ENCODE peak calls at places on chromosome 18, in ten cellular contexts. L is heart left ventricle, F is spleen, Q is IMR-90, H is prostate gland, J is mammary epithelial cell, B is cardiac muscle cell, G is transverse colon, X is uterus, O is suprapubic skin. U is an unnamed sample.
A peak's percentile ranks its signal among the peaks of the same experiment; 100 is the strongest.

GRCh38 chr18:21820035-21820810 is 79.6 kb downstream of the MIB1 start:
- DNase-seq in H (no peak), J (peak; percentile 4), O (no peak), G (no peak), Q (peak; percentile 33), F (no peak), X (no peak), B (peak; percentile 38), L (no peak), U (no peak)

GRCh38 chr18:61580061-61580460 is 246.8 kb downstream of the CDH20 start:
- DNase-seq in O (no peak), Q (no peak), F (no peak), J (no peak), H (no peak), L (no peak), G (no peak), B (no peak), X (no peak), U (no peak)

GRCh38 chr18:26978812-26979341 is 113.4 kb upstream of the AQP4 start:
- DNase-seq in J (no peak), X (no peak), F (no peak), H (no peak), O (no peak), L (no peak), Q (no peak), B (no peak), G (no peak), U (no peak)

GRCh38 chr18:50653402-50654093 is 93.7 kb downstream of the MAPK4 start:
- DNase-seq in O (no peak), X (no peak), Q (no peak), L (peak; percentile 73), G (no peak), J (no peak), B (no peak), H (no peak), F (no peak), U (no peak)

GRCh38 chr18:58321986-58322385 is 278.0 kb downstream of the NEDD4L start:
- DNase-seq in J (peak; percentile 86), Q (peak; percentile 74), X (peak; percentile 51), B (peak; percentile 47), H (peak; percentile 87), L (no peak), O (peak; percentile 81), G (peak; percentile 74), F (no peak), U (peak; percentile 45)

GRCh38 chr18:7600528-7601248 is 33.6 kb downstream of the PTPRM start:
- DNase-seq in O (no peak), L (no peak), Q (no peak), H (no peak), J (no peak), B (no peak), G (no peak), X (no peak), F (no peak), U (no peak)

GRCh38 chr18:31203086-31203793 is 40.6 kb upstream of the DSC1 start:
- DNase-seq in H (no peak), F (peak; percentile 83), G (peak; percentile 58), L (no peak), J (no peak), O (no peak), Q (no peak), B (no peak), X (no peak), U (no peak)

GRCh38 chr18:68489018-68489792 is 225.7 kb downstream of the TMX3 start:
- DNase-seq in Q (no peak), L (no peak), O (no peak), H (no peak), G (no peak), J (no peak), B (no peak), F (no peak), X (no peak), U (no peak)

GRCh38 chr18:75104483-75104882 is 104.5 kb downstream of the PTGR3 start:
- DNase-seq in L (no peak), J (no peak), F (peak; percentile 51), G (no peak), O (no peak), H (no peak), B (no peak), X (no peak), Q (no peak), U (no peak)

GRCh38 chr18:59650266-59650820 is 46.9 kb downstream of the CCBE1 start:
- DNase-seq in O (no peak), Q (peak; percentile 39), F (no peak), X (no peak), B (no peak), G (no peak), L (no peak), H (no peak), J (no peak), U (no peak)

GRCh38 chr18:58135170-58135569 is 91.1 kb downstream of the NEDD4L start:
- DNase-seq in O (no peak), L (no peak), H (no peak), J (peak; percentile 60), Q (peak; percentile 95), B (no peak), F (no peak), G (peak; percentile 4), X (no peak), U (peak; percentile 6)

GRCh38 chr18:61541673-61542072 is 208.4 kb downstream of the CDH20 start:
- DNase-seq in G (no peak), H (peak; percentile 32), L (no peak), B (no peak), F (no peak), Q (peak; percentile 31), O (no peak), X (no peak), J (peak; percentile 85), U (no peak)

GRCh38 chr18:37778417-37779165 is 213.0 kb upstream of the CELF4 start:
- DNase-seq in Q (no peak), F (peak; percentile 82), B (peak; percentile 84), G (peak; percentile 43), X (no peak), J (peak; percentile 13), L (peak; percentile 73), O (peak; percentile 61), H (peak; percentile 14), U (no peak)

GRCh38 chr18:58454406-58455061 is 174.4 kb downstream of the ALPK2 start:
- DNase-seq in O (no peak), L (no peak), J (peak; percentile 40), B (no peak), H (no peak), G (no peak), Q (no peak), F (no peak), X (no peak), U (no peak)

DNA sequence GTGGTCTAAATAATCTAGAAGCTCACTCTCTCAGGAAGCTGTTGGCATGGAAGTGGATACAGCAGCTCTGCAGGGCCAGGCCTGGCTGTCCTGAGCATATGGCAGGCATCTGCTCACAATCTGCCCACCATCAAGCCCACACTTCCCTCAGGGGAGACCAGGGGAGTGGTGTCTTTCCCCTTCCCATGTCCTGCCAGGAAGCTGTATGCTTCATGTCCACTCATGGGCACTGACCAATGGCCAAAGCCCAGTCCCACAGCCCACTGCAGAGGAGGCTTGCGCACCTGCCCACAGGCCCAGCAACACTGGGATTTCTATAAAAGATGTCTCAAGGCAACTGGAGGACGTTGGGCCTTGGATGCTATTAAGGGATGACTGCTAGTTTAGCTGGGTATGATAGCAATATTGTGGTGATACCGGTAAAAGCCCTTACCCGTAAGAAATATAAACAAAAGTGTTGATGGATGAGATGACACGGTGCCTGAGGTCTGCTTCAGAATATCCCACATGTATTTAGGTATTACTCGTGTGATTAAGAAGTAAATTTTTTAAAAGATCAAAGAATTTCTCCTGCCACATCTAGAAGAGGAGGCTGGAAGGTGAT is 106.7 kb upstream of the CTDP1 start:
- DNase-seq in O (peak; percentile 48), J (no peak), B (no peak), G (no peak), X (no peak), L (no peak), H (no peak), Q (no peak), F (peak; percentile 13), U (no peak)
- H3K4me1 ChIP-seq in O (peaks cover 30% of the 10 kb centered on the region), J (peaks cover 3% of the 10 kb centered on the region), B (no peaks in the 10 kb centered on the region), G (peaks cover 26% of the 10 kb centered on the region), X (peaks cover 10% of the 10 kb centered on the region), L (peaks cover 25% of the 10 kb centered on the region), H (peaks cover 13% of the 10 kb centered on the region), Q (peaks cover 35% of the 10 kb centered on the region), F (peaks cover 39% of the 10 kb centered on the region), U (peaks cover 5% of the 10 kb centered on the region)

DNA sequence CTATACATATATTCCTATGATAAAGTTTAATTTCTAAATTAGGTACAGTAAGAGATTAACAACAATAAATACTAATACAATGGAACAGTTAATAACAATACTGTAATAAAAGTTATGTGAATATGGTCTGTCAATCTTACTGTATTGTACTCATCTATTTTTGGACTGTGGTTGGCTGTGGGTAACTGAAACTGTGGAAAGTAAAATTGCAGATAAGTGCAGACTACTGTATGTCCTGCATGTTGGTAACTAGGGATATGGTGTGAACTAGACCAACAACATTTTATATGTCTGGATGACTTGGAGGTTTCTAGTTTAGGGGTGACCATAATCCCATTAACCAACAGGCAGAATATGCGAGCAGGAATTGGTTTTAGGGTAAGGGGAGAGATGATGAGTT is 23.3 kb downstream of the PHLPP1 start:
- DNase-seq in G (no peak), B (no peak), Q (no peak), O (no peak), F (no peak), H (no peak), L (no peak), J (no peak), X (no peak), U (no peak)
- H3K4me1 ChIP-seq in G (peaks cover 44% of the 10 kb centered on the region), B (peaks cover 7% of the 10 kb centered on the region), Q (peaks cover 2% of the 10 kb centered on the region), O (peaks cover 24% of the 10 kb centered on the region), F (peaks cover 4% of the 10 kb centered on the region), H (peaks cover 6% of the 10 kb centered on the region), L (peaks cover 21% of the 10 kb centered on the region), J (peaks cover 8% of the 10 kb centered on the region), X (peaks cover 11% of the 10 kb centered on the region), U (no peaks in the 10 kb centered on the region)

DNA sequence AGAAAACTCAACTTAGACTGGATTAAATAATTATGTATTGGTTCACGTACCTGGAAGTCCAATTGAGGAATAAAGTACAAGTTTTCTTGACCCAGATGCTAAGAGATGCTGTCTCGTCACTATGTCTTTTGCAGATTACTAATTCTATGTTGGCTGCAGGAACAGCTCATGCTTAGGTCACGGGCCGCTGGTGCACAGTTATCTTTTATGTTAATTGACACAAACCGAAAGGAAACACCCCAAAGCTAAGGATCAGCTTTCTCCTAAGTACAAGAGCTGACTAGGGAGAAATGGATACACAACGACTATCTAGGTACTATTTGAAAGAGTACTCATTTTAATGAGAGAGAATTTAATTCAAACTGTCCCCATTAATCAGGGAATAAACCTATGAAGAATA is 217.8 kb upstream of the SLC35G4 start:
- DNase-seq in Q (peak; percentile 37), J (no peak), B (no peak), O (no peak), L (no peak), X (no peak), H (no peak), G (no peak), F (no peak), U (no peak)
- H3K4me1 ChIP-seq in Q (no peaks in the 10 kb centered on the region), J (no peaks in the 10 kb centered on the region), B (no peaks in the 10 kb centered on the region), O (peaks cover 4% of the 10 kb centered on the region), L (no peaks in the 10 kb centered on the region), X (no peaks in the 10 kb centered on the region), H (no peaks in the 10 kb centered on the region), G (no peaks in the 10 kb centered on the region), F (no peaks in the 10 kb centered on the region), U (no peaks in the 10 kb centered on the region)

DNA sequence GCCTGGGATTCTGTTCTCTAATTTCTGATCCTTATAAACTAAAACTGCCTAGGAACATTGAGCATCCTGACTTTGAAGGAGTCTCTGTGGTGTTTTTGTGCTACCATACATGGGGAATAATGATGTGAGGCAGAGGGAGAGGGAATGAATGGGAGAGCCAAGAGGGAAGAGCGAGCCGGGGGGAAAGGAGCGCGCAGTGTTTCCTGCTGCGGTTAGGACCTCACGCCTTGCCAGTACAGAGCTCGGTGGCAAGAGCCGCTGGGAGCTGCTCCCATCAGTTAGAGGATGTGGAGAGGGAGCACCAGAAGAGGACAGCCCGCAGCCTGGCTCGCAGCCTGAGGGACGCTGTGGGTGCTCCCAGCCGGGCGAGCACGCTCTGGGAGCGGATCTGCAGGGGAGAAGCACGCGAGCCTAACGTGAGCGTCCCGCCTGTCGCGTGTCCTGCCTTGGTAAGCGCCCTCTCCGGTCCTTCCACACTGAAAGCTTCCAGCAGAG is 114.7 kb downstream of the FAM210A start:
- DNase-seq in O (no peak), L (peak; percentile 81), H (no peak), J (peak; percentile 18), X (no peak), F (peak; percentile 80), Q (peak; percentile 9), G (no peak), B (peak; percentile 35), U (no peak)
- H3K4me1 ChIP-seq in O (peaks cover 37% of the 10 kb centered on the region), L (peaks cover 69% of the 10 kb centered on the region), H (no peaks in the 10 kb centered on the region), J (no peaks in the 10 kb centered on the region), X (no peaks in the 10 kb centered on the region), F (peaks cover 85% of the 10 kb centered on the region), Q (no peaks in the 10 kb centered on the region), G (peaks cover 30% of the 10 kb centered on the region), B (peaks cover 34% of the 10 kb centered on the region), U (peaks cover 81% of the 10 kb centered on the region)